ENCODE peak calls at places on chromosomes 6 and 20, in eight cellular contexts. J is ovary, V is A549, P is stomach, U is heart left ventricle, B is body of pancreas, C is breast epithelium, T is transverse colon. F is an unnamed sample.

GRCh38 chr6:90183587-90184333 is 112.9 kb downstream of the BACH2 start:
- DNase-seq in T (no peak), V (no peak), U (no peak), J (no peak), P (no peak), B (peak), C (no peak), F (no peak)

GRCh38 chr6:193773-194310 is 98.4 kb upstream of the DUSP22 start:
- DNase-seq in U (no peak), V (no peak), P (no peak), B (no peak), J (no peak), C (no peak), T (no peak), F (no peak)

GRCh38 chr6:5366941-5367340 is 105.6 kb downstream of the FARS2 start:
- DNase-seq in J (no peak), B (no peak), U (no peak), C (no peak), V (no peak), T (no peak), P (no peak), F (no peak)

GRCh38 chr6:108587258-108588059 is 26.7 kb downstream of the FOXO3 start:
- DNase-seq in T (no peak), J (no peak), C (no peak), B (no peak), P (no peak), U (peak), V (no peak), F (peak)

GRCh38 chr6:159633196-159633595 is 59.8 kb downstream of the SOD2 start:
- DNase-seq in B (no peak), C (no peak), P (no peak), V (peak), T (no peak), U (no peak), J (no peak), F (no peak)

GRCh38 chr6:24391756-24392405 is 10.9 kb upstream of the MRS2 start:
- DNase-seq in U (no peak), P (no peak), T (no peak), B (no peak), C (no peak), J (no peak), V (no peak), F (no peak)

GRCh38 chr6:50062051-50062450 is 12.3 kb upstream of the DEFB112 start:
- DNase-seq in C (no peak), P (no peak), B (no peak), U (no peak), V (no peak), T (no peak), J (no peak), F (no peak)

GRCh38 chr6:142296975-142297604 is 4.7 kb upstream of the ADGRG6 start:
- DNase-seq in U (no peak), J (no peak), P (no peak), T (no peak), V (no peak), B (no peak), C (no peak), F (no peak)

GRCh38 chr6:139540276-139540675 is 165.8 kb upstream of the CITED2 start:
- DNase-seq in U (no peak), V (no peak), P (peak), B (peak), J (no peak), T (peak), C (no peak), F (no peak)

GRCh38 chr6:149317656-149318571 is at the start of gene TAB2:
- DNase-seq in U (peak), T (peak), P (peak), J (peak), B (peak), C (peak), V (no peak), F (peak)

GRCh38 chr6:110542311-110543024 is 66.1 kb upstream of the SLC22A16 start:
- DNase-seq in P (no peak), V (no peak), C (no peak), J (no peak), U (peak), T (no peak), B (no peak), F (no peak)

GRCh38 chr20:37323985-37324384 is 22.0 kb upstream of the SRC start:
- DNase-seq in P (no peak), V (no peak), J (no peak), U (no peak), B (no peak), C (no peak), T (no peak), F (no peak)

GRCh38 chr6:30067460-30068139 is 602 bp downstream of the PPP1R11 start:
- DNase-seq in J (no peak), V (peak), C (no peak), U (no peak), B (no peak), P (no peak), T (no peak), F (no peak)

GRCh38 chr20:13819885-13820645 is 35.2 kb downstream of the NDUFAF5 start:
- DNase-seq in V (peak), T (no peak), J (peak), U (peak), P (peak), C (peak), B (peak), F (peak)

GRCh38 chr6:34113532-34113931 is 32.4 kb downstream of the GRM4 start:
- DNase-seq in C (no peak), U (no peak), V (no peak), J (no peak), B (no peak), T (no peak), P (no peak), F (no peak)

GRCh38 chr6:36320475-36320874 is 16.2 kb downstream of the BNIP5 start:
- DNase-seq in U (no peak), C (no peak), B (no peak), P (no peak), V (no peak), J (no peak), T (peak), F (no peak)

GRCh38 chr6:163872335-163872734 is 457.8 kb downstream of the QKI start:
- DNase-seq in J (no peak), P (no peak), B (no peak), U (no peak), T (no peak), C (no peak), V (no peak), F (no peak)

GRCh38 chr6:124795879-124796838 is 166.1 kb upstream of the RNF217 start:
- DNase-seq in J (no peak), C (peak), V (no peak), U (peak), B (peak), P (no peak), T (no peak), F (no peak)

GRCh38 chr20:46562373-46563169 is 12.1 kb upstream of the OCSTAMP start:
- DNase-seq in B (peak), P (peak), T (peak), U (peak), V (peak), J (peak), C (peak), F (peak)

GRCh38 chr6:3341467-3341866 is 82.7 kb downstream of the PSMG4 start:
- DNase-seq in U (no peak), B (no peak), P (no peak), J (no peak), T (no peak), C (no peak), V (no peak), F (no peak)

GRCh38 chr6:3343089-3343901 is 84.5 kb downstream of the PSMG4 start:
- DNase-seq in C (no peak), J (no peak), U (no peak), T (no peak), V (no peak), P (no peak), B (no peak), F (no peak)

GRCh38 chr6:3340891-3341290 is 82.1 kb downstream of the PSMG4 start:
- DNase-seq in B (no peak), J (no peak), V (no peak), P (no peak), C (no peak), T (no peak), U (no peak), F (no peak)

GRCh38 chr6:3337521-3338350 is 79.0 kb downstream of the PSMG4 start:
- DNase-seq in T (no peak), U (no peak), V (peak), J (no peak), P (no peak), B (no peak), C (no peak), F (no peak)

DNA sequence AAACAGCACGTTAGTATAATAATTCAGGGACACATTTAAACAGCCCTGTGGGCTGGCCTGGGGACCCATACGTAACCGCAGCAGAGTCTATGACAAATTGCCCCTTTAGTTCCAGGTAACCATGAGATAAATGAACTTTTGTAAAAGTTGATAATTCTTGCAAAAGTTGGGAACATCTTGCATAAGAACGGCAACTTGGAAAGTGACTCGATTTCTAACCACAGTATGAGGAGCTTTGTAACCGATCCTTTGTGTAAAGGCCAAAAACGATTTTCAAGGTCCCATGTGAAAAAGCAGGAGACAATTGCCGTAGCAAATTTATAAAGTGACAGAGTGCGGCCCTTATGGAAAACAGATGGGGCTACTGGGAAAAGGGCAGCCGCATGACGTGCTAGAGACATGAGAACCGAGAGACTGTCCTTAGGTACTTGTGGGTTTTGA is 81.6 kb downstream of the PSMG4 start:
- DNase-seq in J (no peak), T (no peak), P (no peak), U (no peak), C (no peak), V (no peak), B (no peak), F (no peak)
- H3K27ac ChIP-seq in J (no peak), T (peak), P (peak), U (no peak), C (peak), V (no peak), B (peak), F (no peak)

GRCh38 chr6:147203311-147204059 is 732 bp upstream of the STXBP5 start:
- DNase-seq in T (peak), B (peak), J (peak), C (peak), U (peak), V (peak), P (peak), F (peak)
- TF ChIP-seq POLR2A in T (peak), B (peak), J (peak), C (no peak), U (peak), V (peak), P (no peak), F (peak)

DNA sequence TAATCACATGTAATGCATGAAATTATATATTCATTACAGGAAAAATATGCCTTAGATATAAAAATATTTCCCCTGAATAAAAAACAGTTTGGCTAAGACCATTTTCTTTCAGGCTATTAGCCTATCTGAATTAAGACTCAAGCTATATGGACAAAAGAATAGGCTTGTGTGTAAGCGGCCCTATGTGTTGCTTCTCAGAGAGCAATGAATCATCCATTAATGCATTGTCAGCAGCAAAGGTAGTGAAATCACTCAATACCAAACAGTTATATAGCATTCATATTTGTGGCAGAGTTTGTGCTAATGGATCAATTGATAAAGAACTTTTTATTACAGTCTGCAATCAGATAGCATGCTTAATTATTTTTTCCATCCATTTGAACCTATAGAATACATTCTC is 112.0 kb downstream of the ADGRB3 start:
- DNase-seq in B (no peak), T (no peak), P (no peak), V (no peak), J (no peak), U (no peak), C (no peak), F (no peak)
- H3K4me3 ChIP-seq in B (no peak), T (no peak), P (no peak), V (no peak), J (no peak), U (no peak), C (no peak), F (no peak)

DNA sequence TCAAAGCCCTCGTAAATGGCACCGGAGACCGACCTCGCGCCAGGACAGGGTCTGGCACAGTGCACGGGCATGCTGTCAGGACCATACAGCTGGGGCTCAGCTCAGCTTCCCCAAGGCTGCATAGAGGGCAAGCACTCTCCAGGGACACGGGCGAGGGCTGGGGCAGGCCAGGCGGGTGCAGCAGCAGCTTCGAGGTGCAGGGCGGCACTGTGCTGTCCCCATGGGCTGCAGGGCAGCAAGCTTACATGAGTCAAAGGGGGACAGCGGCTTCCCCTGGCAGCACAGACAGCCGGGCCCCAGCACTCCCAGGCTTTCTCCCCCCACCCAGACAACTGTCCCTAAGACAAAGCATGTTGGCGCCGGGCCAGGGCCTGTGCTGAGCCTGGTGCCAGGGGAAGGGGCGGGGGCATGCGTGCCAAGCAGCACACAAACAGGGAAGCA is 25.7 kb downstream of the PSMG4 start:
- DNase-seq in B (no peak), C (no peak), U (no peak), V (no peak), T (no peak), P (no peak), J (peak), F (no peak)
- H3K27ac ChIP-seq in B (no peak), C (no peak), U (no peak), V (no peak), T (no peak), P (no peak), J (no peak), F (no peak)

GRCh38 chr6:48098923-48099322 is 12.1 kb downstream of the PTCHD4 start:
- DNase-seq in B (no peak), P (no peak), U (no peak), J (no peak), C (no peak), V (no peak), T (no peak), F (no peak)
- TF ChIP-seq POLR2A in B (no peak), P (no peak), U (no peak), J (no peak), C (no peak), V (no peak), T (no peak), F (no peak)

GRCh38 chr20:56924316-56924975 is 295.3 kb downstream of the TFAP2C start:
- DNase-seq in V (no peak), U (no peak), T (no peak), J (no peak), C (no peak), P (no peak), B (no peak), F (no peak)

GRCh38 chr20:56924976-56925695 is 296.0 kb downstream of the TFAP2C start:
- DNase-seq in U (no peak), V (peak), P (no peak), J (no peak), B (peak), T (peak), C (no peak), F (no peak)

GRCh38 chr20:56925696-56926101 is 296.6 kb downstream of the TFAP2C start:
- DNase-seq in U (no peak), B (peak), J (no peak), P (no peak), V (no peak), T (no peak), C (no peak), F (no peak)

GRCh38 chr20:56928007-56928406 is 298.9 kb downstream of the TFAP2C start:
- DNase-seq in P (no peak), T (no peak), C (no peak), U (no peak), B (no peak), J (no peak), V (no peak), F (no peak)

GRCh38 chr20:56926501-56926900 is 297.4 kb downstream of the TFAP2C start:
- DNase-seq in J (no peak), U (no peak), C (no peak), B (no peak), T (no peak), V (no peak), P (no peak), F (no peak)
- H3K4me3 ChIP-seq in J (no peak), U (no peak), C (no peak), B (no peak), T (no peak), V (no peak), P (no peak), F (no peak)

GRCh38 chr6:71411882-71412281 is 123.3 kb downstream of the OGFRL1 start:
- DNase-seq in P (no peak), T (no peak), J (no peak), V (no peak), C (no peak), U (no peak), B (no peak), F (no peak)

GRCh38 chr6:71410164-71410566 is 121.6 kb downstream of the OGFRL1 start:
- DNase-seq in P (peak), V (no peak), C (no peak), T (no peak), U (no peak), J (no peak), B (peak), F (no peak)

GRCh38 chr6:71406871-71407860 is 118.6 kb downstream of the OGFRL1 start:
- DNase-seq in C (no peak), T (no peak), J (no peak), P (no peak), B (no peak), V (no peak), U (no peak), F (no peak)

GRCh38 chr6:71410681-71411080 is 122.1 kb downstream of the OGFRL1 start:
- DNase-seq in T (no peak), P (no peak), V (no peak), J (no peak), U (no peak), B (no peak), C (no peak), F (no peak)

DNA sequence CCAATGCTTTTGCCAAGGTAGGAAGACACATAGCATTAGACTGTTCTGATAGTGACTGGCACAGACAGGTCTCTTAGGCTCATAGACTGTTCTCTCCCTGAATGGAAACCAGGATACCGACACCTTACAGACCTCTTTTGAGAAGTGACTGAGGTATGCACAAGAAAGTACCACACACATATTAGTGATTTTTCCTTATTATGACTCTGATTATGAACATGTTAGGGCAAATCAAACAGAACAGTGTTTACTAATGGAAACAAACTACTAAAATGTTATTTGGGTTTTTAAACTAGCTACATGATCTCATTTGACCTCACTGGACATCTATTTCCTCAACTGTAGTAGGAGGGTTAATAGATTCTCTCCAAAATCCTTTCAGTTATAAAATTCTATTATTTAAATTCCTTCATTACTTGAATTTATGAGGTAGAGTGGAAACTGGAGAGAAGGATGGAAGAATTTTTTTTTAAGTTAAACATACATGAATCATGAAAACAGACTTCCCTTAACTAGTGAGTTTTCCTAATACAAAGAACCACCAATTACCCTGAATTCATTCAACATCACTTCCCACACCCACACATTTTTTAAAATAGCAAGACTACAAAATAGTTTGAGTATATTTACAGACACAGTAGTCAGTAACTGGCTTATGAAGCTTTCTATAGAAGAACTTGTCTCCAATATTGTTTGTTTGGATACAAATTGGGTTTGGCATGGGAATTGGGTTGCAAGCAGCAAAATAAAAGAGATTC is 120.5 kb downstream of the OGFRL1 start:
- DNase-seq in C (no peak), B (no peak), V (no peak), U (no peak), T (no peak), J (no peak), P (no peak), F (no peak)
- H3K27ac ChIP-seq in C (peak), B (peak), V (peak), U (no peak), T (no peak), J (no peak), P (no peak), F (no peak)

GRCh38 chr6:158499601-158500000 is 60.3 kb upstream of the TMEM181 start:
- DNase-seq in B (no peak), T (no peak), P (no peak), V (no peak), C (no peak), U (no peak), J (no peak), F (no peak)

GRCh38 chr6:158502593-158502950 is 57.3 kb upstream of the TMEM181 start:
- DNase-seq in V (no peak), P (no peak), C (no peak), B (no peak), J (no peak), T (no peak), U (no peak), F (no peak)

GRCh38 chr6:158501638-158502592 is 58.0 kb upstream of the TMEM181 start:
- DNase-seq in V (no peak), C (no peak), B (no peak), T (no peak), J (no peak), U (no peak), P (no peak), F (no peak)

GRCh38 chr6:158498362-158498761 is 61.5 kb upstream of the TMEM181 start:
- DNase-seq in V (no peak), U (no peak), B (no peak), C (no peak), P (no peak), T (no peak), J (no peak), F (no peak)

DNA sequence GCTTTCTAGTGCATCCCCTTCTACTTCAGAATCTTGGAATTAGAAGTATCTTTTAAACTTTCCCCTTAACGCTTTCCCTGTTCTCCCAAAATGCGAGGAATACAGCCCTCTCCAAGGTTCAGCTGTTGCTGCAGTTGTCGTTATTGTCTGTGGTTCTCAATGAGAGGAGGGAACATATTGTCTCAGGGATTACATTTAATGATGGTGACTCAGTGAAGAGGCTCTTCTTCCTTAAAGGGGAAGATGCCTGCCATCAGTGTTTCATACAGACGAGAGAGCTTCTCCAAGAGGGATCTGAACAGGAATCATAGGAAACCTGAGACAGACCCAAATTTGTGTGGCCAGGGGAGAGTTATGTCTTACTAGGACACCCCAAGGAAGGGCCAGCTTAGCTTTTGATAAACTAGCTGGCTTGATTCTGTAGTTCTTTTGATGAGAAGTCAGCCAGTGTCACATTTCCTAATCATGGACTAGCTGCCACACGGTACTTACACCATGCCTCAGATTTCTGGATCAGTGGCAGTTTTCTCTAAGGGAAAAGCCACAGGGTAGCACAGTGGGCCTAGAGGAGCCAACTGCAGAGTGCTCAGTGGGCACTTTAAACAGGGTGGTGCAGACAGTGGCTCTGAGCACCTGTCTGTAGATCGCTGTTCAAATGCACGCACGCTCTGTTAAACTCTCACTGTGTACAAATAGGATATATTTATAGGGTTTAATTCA is 59.7 kb upstream of the TMEM181 start:
- DNase-seq in T (no peak), J (no peak), U (no peak), C (no peak), P (no peak), V (no peak), B (no peak), F (no peak)
- TF ChIP-seq POLR2A in T (no peak), J (no peak), U (no peak), C (no peak), P (no peak), V (no peak), B (no peak), F (no peak)